ENCODE peak calls at places on chromosomes 1 and 21, in eight cellular contexts. T is AG04450; F is CD8-positive, alpha-beta T cell; Q is left ventricle myocardium inferior; K is cardiac muscle cell; O is AG10803; N is astrocyte; Z is fibroblast of the aortic adventitia. X is an unnamed sample.

GRCh38 chr1:6917067-6917466 is 131.8 kb downstream of the CAMTA1 start:
- DNase-seq in Q (no peak), N (no peak), F (no peak), K (no peak), T (no peak), Z (no peak), O (no peak), X (no peak)

GRCh38 chr1:11929849-11930248 is 3.6 kb upstream of the KIAA2013 start:
- DNase-seq in T (no peak), N (no peak), Q (peak), F (no peak), Z (peak), O (peak), K (peak), X (no peak)

GRCh38 chr1:24321150-24321549 is 2.0 kb downstream of the GRHL3 start:
- DNase-seq in F (no peak), T (no peak), O (no peak), Q (no peak), Z (no peak), K (no peak), N (no peak), X (no peak)

GRCh38 chr21:36749935-36750578 is 51.1 kb downstream of the SIM2 start:
- DNase-seq in Z (no peak), O (peak), K (peak), N (peak), Q (no peak), T (no peak), F (no peak), X (no peak)

GRCh38 chr1:10195570-10195969 is 14.8 kb upstream of the KIF1B start:
- DNase-seq in N (peak), F (no peak), Z (peak), Q (no peak), K (no peak), T (no peak), O (peak), X (no peak)

GRCh38 chr1:26537951-26538352 is 8.4 kb downstream of the RPS6KA1 start:
- DNase-seq in N (no peak), Q (no peak), O (peak), F (no peak), K (no peak), T (no peak), Z (peak), X (no peak)

GRCh38 chr1:205458777-205459566 is 3.1 kb upstream of the BLACAT1 start:
- DNase-seq in O (peak), Z (peak), F (peak), Q (no peak), T (no peak), K (peak), N (peak), X (no peak)

GRCh38 chr1:59393211-59394180 is 96.6 kb downstream of the FGGY start:
- DNase-seq in N (peak), F (no peak), K (peak), O (peak), Z (peak), T (peak), Q (peak), X (no peak)

GRCh38 chr1:40232444-40232843 is 15.3 kb upstream of the TMCO2 start:
- DNase-seq in N (no peak), F (peak), K (no peak), Z (no peak), T (no peak), Q (no peak), O (no peak), X (no peak)

GRCh38 chr1:57470028-57470427 is 46.2 kb upstream of the DAB1 start:
- DNase-seq in N (peak), F (no peak), Q (no peak), O (peak), K (no peak), T (peak), Z (peak), X (peak)

GRCh38 chr1:87463917-87464565 is 135.4 kb downstream of the LMO4 start:
- DNase-seq in O (no peak), Z (no peak), N (no peak), Q (no peak), K (peak), T (no peak), F (no peak), X (no peak)

GRCh38 chr1:92960395-92961130 is 699 bp downstream of the DIPK1A start:
- DNase-seq in Q (peak), Z (peak), F (peak), T (peak), O (peak), K (peak), N (peak), X (peak)

GRCh38 chr1:19967808-19968207 is 11.6 kb downstream of the PLA2G2A start:
- DNase-seq in T (no peak), F (no peak), Z (no peak), N (no peak), O (no peak), Q (peak), K (no peak), X (no peak)

GRCh38 chr1:2985121-2985561 is 36.1 kb upstream of the ACTRT2 start:
- DNase-seq in Z (no peak), T (no peak), F (no peak), Q (no peak), O (no peak), N (no peak), K (no peak), X (no peak)

GRCh38 chr1:18783705-18784522 is 75.5 kb downstream of the TAS1R2 start:
- DNase-seq in N (no peak), Z (no peak), K (no peak), O (no peak), Q (no peak), F (no peak), T (no peak), X (no peak)

GRCh38 chr1:43237131-43237530 is 32.7 kb upstream of the TMEM125 start:
- DNase-seq in T (no peak), O (no peak), N (no peak), Q (no peak), F (no peak), Z (no peak), K (no peak), X (no peak)

GRCh38 chr1:202135221-202135721 is 9.3 kb downstream of the ARL8A start:
- DNase-seq in Q (peak), F (peak), K (peak), Z (peak), N (no peak), T (peak), O (peak), X (no peak)

GRCh38 chr1:53107570-53108322 is 34.7 kb downstream of the SLC1A7 start:
- DNase-seq in F (no peak), T (peak), O (peak), K (no peak), N (peak), Q (no peak), Z (peak), X (peak)

GRCh38 chr1:1683104-1683905 is 9.3 kb downstream of the SLC35E2B start:
- DNase-seq in Z (no peak), T (no peak), K (no peak), Q (no peak), N (no peak), O (no peak), F (no peak), X (no peak)

GRCh38 chr1:1680912-1681273 is 11.7 kb downstream of the SLC35E2B start:
- DNase-seq in K (no peak), T (no peak), N (no peak), F (no peak), O (no peak), Z (no peak), Q (peak), X (no peak)

GRCh38 chr1:1680031-1680911 is 12.3 kb downstream of the SLC35E2B start:
- DNase-seq in Z (no peak), K (no peak), Q (peak), O (no peak), T (no peak), N (no peak), F (no peak), X (no peak)

GRCh38 chr1:1677718-1678580 is 14.6 kb downstream of the SLC35E2B start:
- DNase-seq in K (no peak), F (peak), Q (no peak), Z (no peak), O (no peak), N (no peak), T (no peak), X (no peak)

DNA sequence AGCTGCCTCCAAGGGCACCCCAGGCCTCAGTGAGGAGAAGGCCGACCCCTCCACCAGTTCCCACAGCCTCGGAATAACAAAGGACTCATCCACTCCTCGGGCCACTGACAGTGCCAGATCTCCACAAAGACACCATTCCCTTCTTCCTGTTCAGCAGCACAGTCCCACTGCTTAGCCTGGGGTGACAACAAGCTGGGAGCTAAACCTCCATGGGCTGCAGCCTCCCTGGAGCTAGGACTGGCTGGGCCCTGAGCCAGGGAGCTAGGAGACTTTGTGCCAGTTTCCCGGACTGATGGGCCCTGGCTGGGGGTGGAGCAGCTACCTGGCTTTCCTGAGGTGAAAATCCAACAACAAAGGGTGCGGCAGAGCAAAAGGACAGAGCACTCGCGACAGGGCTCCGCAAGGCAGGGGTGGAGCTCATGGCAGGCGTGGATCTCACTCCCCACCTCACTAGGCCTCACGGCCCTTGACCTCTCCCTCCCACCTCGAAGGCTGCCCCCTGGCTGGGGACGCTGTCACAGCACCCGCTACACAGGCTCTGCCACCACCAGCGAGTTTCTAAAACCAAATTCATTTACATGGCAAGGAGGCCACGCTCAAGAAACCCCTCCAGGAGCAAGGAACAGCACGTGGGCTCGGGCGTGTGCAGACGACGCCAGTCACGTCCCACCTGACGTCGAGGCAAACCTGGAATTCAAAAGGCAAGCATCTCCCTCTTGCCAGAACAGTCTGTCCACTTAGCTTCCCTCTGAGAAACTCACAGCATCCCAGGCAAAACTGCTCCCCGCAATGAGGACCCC is 13.8 kb downstream of the SLC35E2B start:
- DNase-seq in N (no peak), Z (no peak), F (peak), K (peak), Q (no peak), O (no peak), T (no peak), X (no peak)
- TF ChIP-seq CTCF in N (peak), Z (peak), F (peak), K (peak), Q (no peak), O (peak), T (peak), X (peak)

GRCh38 chr1:167066333-167067122 is 23.6 kb downstream of the GPA33 start:
- DNase-seq in K (peak), F (peak), N (no peak), O (peak), T (no peak), Z (peak), Q (peak), X (no peak)
- H3K4me3 ChIP-seq in K (peak), F (no peak), N (peak), O (peak), T (peak), Z (peak), Q (peak), X (peak)

DNA sequence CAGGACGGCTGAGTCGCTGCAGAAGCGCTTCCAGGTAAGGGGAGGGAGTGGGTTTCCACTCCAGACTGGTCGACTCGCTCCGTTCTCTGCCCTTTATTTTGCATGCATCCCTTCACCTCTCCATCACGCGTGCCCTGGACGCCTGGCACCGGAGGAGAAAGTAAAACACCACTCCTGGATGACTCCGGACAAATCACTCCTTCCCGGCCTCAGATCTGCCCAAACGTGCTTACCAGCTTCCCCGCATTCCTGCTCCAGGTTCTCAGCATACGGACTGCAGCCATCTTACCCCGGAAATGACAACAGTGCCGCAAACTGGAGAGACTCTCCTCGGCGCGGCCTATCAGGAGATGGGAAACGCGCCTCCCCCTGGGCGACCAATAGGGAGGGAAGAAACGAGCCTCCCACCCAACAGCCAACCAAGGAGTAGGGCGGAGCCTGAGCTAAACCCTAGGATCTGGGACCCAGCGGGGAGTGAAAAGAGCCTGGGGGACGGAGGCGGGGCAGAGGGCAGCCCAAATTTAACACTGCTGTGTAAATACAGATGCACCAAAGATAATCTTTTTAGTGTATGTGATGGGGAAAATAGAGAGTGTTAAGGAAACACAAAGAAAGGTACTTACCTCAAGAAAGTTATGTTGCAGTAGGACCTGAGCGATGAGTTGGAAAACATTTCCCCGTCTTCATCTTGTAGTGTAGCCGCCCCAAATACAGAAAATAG is at the start of gene DBT:
- DNase-seq in F (peak), Z (peak), T (peak), N (peak), O (peak), Q (peak), K (peak), X (peak)
- TF ChIP-seq CTCF in F (no peak), Z (no peak), T (no peak), N (no peak), O (no peak), Q (no peak), K (no peak), X (no peak)

GRCh38 chr1:154329551-154330131 is 4.3 kb downstream of the ATP8B2 start:
- DNase-seq in Z (no peak), K (no peak), Q (no peak), N (no peak), F (no peak), O (no peak), T (no peak), X (no peak)
- H3K4me3 ChIP-seq in Z (no peak), K (no peak), Q (no peak), N (peak), F (peak), O (peak), T (peak), X (peak)

DNA sequence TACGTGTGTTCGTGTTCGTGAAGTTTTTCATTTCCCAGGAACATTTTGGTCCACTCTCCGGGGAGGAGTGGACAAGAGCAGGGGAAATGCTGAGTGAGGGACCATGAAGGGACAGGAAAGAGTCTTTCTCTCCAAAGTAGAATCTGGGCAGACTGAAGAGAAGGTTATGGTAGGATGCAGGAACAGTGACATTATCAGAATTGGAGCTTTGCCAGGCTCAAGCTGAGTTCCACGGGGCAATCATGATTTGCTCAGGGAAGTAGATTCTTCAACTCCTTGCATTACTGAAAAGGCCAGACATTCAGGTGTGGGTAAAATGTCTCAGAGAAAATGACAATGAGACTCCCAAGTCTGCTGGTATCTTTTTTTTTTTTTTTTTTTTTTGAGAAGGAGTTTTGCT is 16.6 kb downstream of the ATP1A4 start:
- DNase-seq in O (no peak), N (no peak), Q (no peak), T (no peak), F (no peak), K (peak), Z (no peak), X (no peak)
- TF ChIP-seq CTCF in O (no peak), N (no peak), Q (no peak), T (no peak), F (no peak), K (no peak), Z (no peak), X (no peak)

GRCh38 chr1:227941509-227942020 is 6.2 kb downstream of the WNT9A start:
- DNase-seq in O (no peak), N (no peak), F (no peak), K (no peak), Q (no peak), Z (no peak), T (no peak), X (no peak)

GRCh38 chr1:227944066-227944930 is 3.4 kb downstream of the WNT9A start:
- DNase-seq in O (no peak), Z (peak), Q (peak), N (no peak), T (no peak), F (no peak), K (no peak), X (no peak)

GRCh38 chr1:227942716-227943261 is 4.9 kb downstream of the WNT9A start:
- DNase-seq in K (no peak), Q (no peak), F (no peak), N (no peak), T (no peak), Z (no peak), O (no peak), X (no peak)

GRCh38 chr1:227942021-227942715 is 5.6 kb downstream of the WNT9A start:
- DNase-seq in Q (no peak), F (no peak), O (no peak), K (peak), T (no peak), N (no peak), Z (no peak), X (no peak)

GRCh38 chr1:227943354-227943753 is 4.4 kb downstream of the WNT9A start:
- DNase-seq in Q (no peak), O (no peak), T (no peak), F (no peak), N (no peak), Z (no peak), K (no peak), X (no peak)
- H3K4me3 ChIP-seq in Q (peak), O (no peak), T (no peak), F (no peak), N (no peak), Z (no peak), K (no peak), X (no peak)

GRCh38 chr1:193070395-193070753 is 11.0 kb downstream of the RO60 start:
- DNase-seq in Q (no peak), O (no peak), Z (no peak), T (no peak), K (no peak), F (no peak), N (no peak), X (no peak)

GRCh38 chr1:193066606-193067005 is 7.2 kb downstream of the RO60 start:
- DNase-seq in Q (no peak), N (no peak), Z (no peak), T (no peak), O (no peak), F (no peak), K (no peak), X (no peak)

GRCh38 chr1:193068013-193068412 is 8.6 kb downstream of the RO60 start:
- DNase-seq in O (no peak), K (no peak), F (no peak), Q (no peak), T (no peak), N (no peak), Z (no peak), X (no peak)

GRCh38 chr1:193070942-193071341 is 11.5 kb downstream of the RO60 start:
- DNase-seq in K (no peak), T (no peak), N (no peak), F (no peak), Q (no peak), O (no peak), Z (no peak), X (no peak)

GRCh38 chr1:193069748-193070394 is 10.5 kb downstream of the RO60 start:
- DNase-seq in K (no peak), O (peak), Q (no peak), N (no peak), T (no peak), F (no peak), Z (no peak), X (no peak)
- TF ChIP-seq CTCF in K (peak), O (peak), Q (no peak), N (peak), T (peak), F (no peak), Z (peak), X (peak)

DNA sequence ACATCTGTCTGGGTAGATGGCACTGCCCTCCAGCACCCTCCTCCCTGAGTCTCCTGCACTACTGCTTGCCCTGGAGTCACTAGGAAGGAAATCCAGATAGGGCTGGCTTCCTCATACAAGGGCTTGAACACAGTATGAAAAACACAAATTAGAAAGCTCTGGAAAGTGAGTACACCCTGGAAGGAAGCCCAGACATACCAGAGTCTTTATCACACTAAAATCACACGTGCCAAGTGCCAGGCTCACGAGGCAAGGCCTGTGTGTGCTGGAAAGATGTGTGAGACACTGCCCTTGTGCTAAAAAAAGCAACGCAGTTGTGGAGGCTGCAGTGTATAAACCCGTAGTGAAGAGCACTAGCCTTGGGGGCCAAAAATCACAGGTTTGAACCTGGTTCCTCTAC is 28.3 kb upstream of the S100A7 start:
- DNase-seq in K (peak), F (no peak), O (peak), Z (peak), T (no peak), Q (no peak), N (peak), X (no peak)
- H3K4me3 ChIP-seq in K (no peak), F (no peak), O (no peak), Z (no peak), T (no peak), Q (no peak), N (no peak), X (no peak)